ENCODE peak calls at places on chromosomes 2 and 18, in four cellular contexts. K is A549, C is HepG2, Z is K562. N is an unnamed sample.

GRCh38 chr2:67437132-67437531 is 40.0 kb downstream of the ETAA1 start:
- DNase-seq in K (peak), C (no peak), Z (no peak), N (no peak)

GRCh38 chr2:66494708-66495107 is 59.8 kb downstream of the MEIS1 start:
- DNase-seq in K (peak), C (peak), Z (peak), N (no peak)

GRCh38 chr2:204228169-204228940 is 291.8 kb downstream of the ICOS start:
- DNase-seq in K (no peak), C (no peak), Z (no peak), N (no peak)

GRCh38 chr2:217637268-217637615 is 365.6 kb downstream of the TNS1 start:
- DNase-seq in K (no peak), C (no peak), Z (no peak), N (no peak)

GRCh38 chr2:187586091-187586632 is 31.9 kb upstream of the TFPI start:
- DNase-seq in K (no peak), C (peak), Z (no peak), N (no peak)

GRCh38 chr2:176702169-176702568 is 432.9 kb downstream of the MTX2 start:
- DNase-seq in K (no peak), C (no peak), Z (no peak), N (no peak)

GRCh38 chr18:36578871-36579270 is 249.9 kb downstream of the TPGS2 start:
- DNase-seq in K (no peak), C (no peak), Z (no peak), N (no peak)

GRCh38 chr2:27133195-27133875 is 1.1 kb downstream of the PREB start:
- DNase-seq in K (no peak), C (no peak), Z (no peak), N (no peak)

GRCh38 chr2:20958176-20958575 is 85.7 kb downstream of the APOB start:
- DNase-seq in K (no peak), C (no peak), Z (no peak), N (no peak)

GRCh38 chr2:200747668-200748618 is 63.8 kb upstream of the BZW1 start:
- DNase-seq in K (peak), C (peak), Z (no peak), N (no peak)

GRCh38 chr2:186780701-186781316 is 68.2 kb downstream of the ZSWIM2 start:
- DNase-seq in K (peak), C (peak), Z (no peak), N (peak)

GRCh38 chr2:62137431-62137830 is 58.5 kb upstream of the B3GNT2 start:
- DNase-seq in K (no peak), C (no peak), Z (no peak), N (no peak)

GRCh38 chr2:74548285-74548918 is 5.3 kb downstream of the LOXL3 start:
- DNase-seq in K (no peak), C (no peak), Z (peak), N (no peak)

GRCh38 chr2:136183095-136183494 is 65.1 kb upstream of the CXCR4 start:
- DNase-seq in K (no peak), C (no peak), Z (no peak), N (no peak)

GRCh38 chr18:52426041-52426440 is 86.0 kb downstream of the DCC start:
- DNase-seq in K (no peak), C (no peak), Z (no peak), N (no peak)

DNA sequence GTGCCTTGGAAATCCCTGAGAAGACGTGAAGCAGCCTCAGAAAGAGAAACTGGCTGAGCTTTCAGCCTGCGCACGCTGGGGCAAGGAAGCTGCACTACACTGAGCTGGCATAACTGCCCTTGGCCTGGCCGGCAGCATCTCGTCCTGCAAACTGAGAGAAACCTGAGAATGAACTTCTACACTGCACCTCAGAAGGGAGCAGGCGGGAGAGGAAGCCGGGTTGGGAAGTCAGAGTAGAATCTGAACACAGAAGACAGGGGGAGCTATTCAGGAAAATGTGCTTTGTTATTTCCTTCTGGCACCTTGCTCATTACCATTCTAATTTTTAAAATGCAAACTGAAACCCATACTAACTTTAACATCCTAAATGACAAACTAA is 70.9 kb downstream of the ZEB2 start:
- DNase-seq in K (peak), C (no peak), Z (no peak), N (peak)
- TF ChIP-seq CTCF in K (peak), C (peak), Z (no peak), N (peak)

DNA sequence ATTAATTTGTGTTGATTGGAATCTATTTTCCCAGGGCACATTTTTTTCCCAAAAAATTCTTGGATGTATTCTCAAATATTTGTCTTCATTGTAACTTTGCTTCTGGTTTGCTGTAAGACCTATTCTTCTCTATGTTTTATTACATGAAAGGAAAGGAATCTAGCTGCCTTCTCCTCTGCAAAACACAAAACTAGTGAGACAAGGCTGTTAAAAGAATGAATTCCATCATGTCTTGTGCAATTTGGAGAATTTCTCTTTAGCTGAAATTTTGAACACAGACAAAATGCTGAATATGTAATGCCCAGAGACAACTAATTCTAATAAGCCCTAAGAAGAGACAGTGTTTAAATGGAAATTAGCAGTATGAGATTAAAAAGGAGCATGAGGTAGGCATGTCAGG is 275.9 kb downstream of the CDH20 start:
- DNase-seq in K (no peak), C (no peak), Z (no peak), N (no peak)
- TF ChIP-seq NR3C1 in K (no peak), C (no peak), Z (no peak), N (no peak)

GRCh38 chr2:31434911-31435310 is 20.4 kb upstream of the XDH start:
- DNase-seq in K (peak), C (no peak), Z (no peak), N (no peak)
- TF ChIP-seq CTCF in K (peak), C (no peak), Z (no peak), N (no peak)

GRCh38 chr2:46690825-46691224 is 211.5 kb downstream of the TMEM247 start:
- DNase-seq in K (peak), C (peak), Z (peak), N (no peak)
- TF ChIP-seq NR3C1 in K (no peak), C (no peak), Z (no peak), N (no peak)

DNA sequence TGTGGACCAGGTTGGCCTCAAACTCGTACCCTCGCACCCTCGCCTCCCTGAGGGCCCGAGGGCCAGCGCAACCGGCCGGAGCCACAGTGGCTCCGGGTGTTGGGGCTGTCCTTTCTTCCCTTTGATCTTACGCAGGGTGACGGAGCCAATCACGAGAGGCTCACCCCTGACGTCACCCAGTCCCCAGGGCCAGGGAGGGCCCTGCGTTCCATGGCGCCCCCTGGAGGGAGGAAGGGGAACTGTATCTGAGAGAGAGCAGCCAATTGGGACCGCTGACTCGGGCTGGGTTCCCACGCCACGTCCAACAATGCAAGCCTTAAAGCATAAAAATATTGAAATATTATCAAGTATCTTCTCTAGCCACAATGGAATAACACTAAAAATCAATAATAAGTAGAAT is 432.8 kb upstream of the LRRTM4 start:
- DNase-seq in K (no peak), C (no peak), Z (peak), N (no peak)
- TF ChIP-seq CTCF in K (no peak), C (peak), Z (peak), N (peak)

DNA sequence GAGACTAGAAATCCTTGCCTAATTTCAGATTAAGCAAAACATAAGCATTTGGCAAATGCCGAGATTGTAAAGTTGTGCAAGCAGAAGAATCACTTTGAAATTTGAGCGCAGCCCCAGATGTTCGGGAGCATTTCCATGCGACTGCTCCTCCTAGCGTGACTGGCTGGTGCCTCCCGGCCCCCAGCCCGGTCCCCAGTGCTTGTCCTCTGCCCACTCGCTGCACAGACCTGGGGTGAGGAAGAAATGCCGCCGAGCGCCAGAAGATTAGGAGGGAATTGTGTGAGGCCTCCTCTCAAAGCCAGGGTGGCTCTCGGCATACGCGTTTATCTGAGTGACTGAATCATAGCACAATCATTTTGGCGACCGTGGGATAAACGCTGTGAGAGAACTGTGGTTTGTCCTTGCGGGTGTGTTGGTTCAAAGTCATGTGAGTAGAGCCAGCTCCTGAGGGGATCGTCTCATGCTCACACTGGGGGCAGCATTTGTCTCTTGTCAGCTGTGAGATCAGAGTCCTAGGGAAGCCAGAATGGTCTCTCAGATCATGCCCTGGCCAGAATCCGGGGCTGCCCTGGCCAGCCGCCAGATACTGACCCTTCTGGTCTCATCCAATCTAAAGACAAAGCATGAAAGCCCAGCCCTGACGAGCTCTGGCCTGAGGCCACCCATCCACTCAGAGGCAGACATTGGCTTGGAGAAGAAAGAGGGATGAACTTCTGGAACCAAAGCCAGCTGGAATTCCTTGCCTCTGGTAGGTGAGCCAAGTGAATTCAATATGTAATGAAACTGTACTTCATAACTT is 189.3 kb downstream of the SH3RF3 start:
- DNase-seq in K (no peak), C (peak), Z (no peak), N (no peak)
- TF ChIP-seq NR3C1 in K (no peak), C (no peak), Z (no peak), N (no peak)

N was measured in WTC11.